ENCODE peak calls at places on chromosome 4, in seven cellular contexts. Y, M, P, S, U, X and R are unnamed samples.

GRCh38 chr4:52299120-52299519 is 248.0 kb downstream of the SPATA18 start:
- DNase-seq in M (no peak), U (no peak), X (no peak), P (no peak), Y (no peak), S (no peak), R (no peak)

GRCh38 chr4:88318751-88319350 is 34.5 kb upstream of the PPM1K start:
- DNase-seq in U (no peak), M (no peak), P (no peak), S (no peak), X (peak; percentile 7), Y (no peak), R (no peak)

GRCh38 chr4:41483771-41484170 is 54.2 kb upstream of the LIMCH1 start:
- DNase-seq in S (no peak), Y (no peak), X (no peak), M (no peak), U (no peak), P (no peak), R (no peak)

GRCh38 chr4:111323916-111324315 is 701.0 kb upstream of the PITX2 start:
- DNase-seq in M (no peak), X (peak; percentile 63), Y (no peak), U (no peak), P (no peak), S (no peak), R (no peak)

GRCh38 chr4:183448436-183448835 is 4.0 kb downstream of the CDKN2AIP start:
- DNase-seq in S (no peak), U (no peak), M (no peak), P (no peak), X (no peak), Y (no peak), R (no peak)

GRCh38 chr4:88859191-88859812 is 161.7 kb upstream of the NAP1L5 start:
- DNase-seq in U (no peak), X (no peak), M (no peak), S (no peak), Y (no peak), P (no peak), R (no peak)

GRCh38 chr4:15427715-15428114 is at the start of gene C1QTNF7:
- DNase-seq in Y (no peak), S (no peak), M (no peak), X (no peak), U (no peak), P (no peak), R (no peak)

GRCh38 chr4:182853731-182854130 is 63.5 kb downstream of the DCTD start:
- DNase-seq in M (no peak), U (no peak), X (no peak), S (no peak), Y (no peak), P (no peak), R (no peak)

GRCh38 chr4:86972997-86973396 is 38.2 kb downstream of the AFF1 start:
- DNase-seq in X (no peak), M (no peak), P (no peak), Y (no peak), S (no peak), U (no peak), R (no peak)

GRCh38 chr4:105057370-105058096 is 89.1 kb upstream of the TET2 start:
- DNase-seq in S (no peak), P (no peak), U (no peak), X (no peak), M (no peak), Y (no peak), R (no peak)

GRCh38 chr4:86356831-86357230 is 3.0 kb downstream of the MAPK10 start:
- DNase-seq in Y (no peak), P (peak; percentile 8), X (no peak), M (no peak), S (no peak), U (no peak), R (no peak)

GRCh38 chr4:26073886-26074560 is 160.0 kb downstream of the SMIM20 start:
- DNase-seq in P (no peak), X (no peak), U (no peak), Y (no peak), S (no peak), M (no peak), R (no peak)

GRCh38 chr4:177220376-177220775 is 89.3 kb upstream of the NEIL3 start:
- DNase-seq in M (no peak), U (no peak), S (no peak), P (no peak), Y (no peak), X (peak; percentile 79), R (no peak)

GRCh38 chr4:90069151-90069550 is 58.0 kb upstream of the CCSER1 start:
- DNase-seq in U (no peak), Y (no peak), S (no peak), X (peak; percentile 40), M (no peak), P (no peak), R (no peak)

GRCh38 chr4:36303430-36304137 is 22.2 kb downstream of the DTHD1 start:
- DNase-seq in M (no peak), Y (no peak), S (no peak), U (no peak), P (no peak), X (no peak), R (no peak)

GRCh38 chr4:147550626-147551250 is 66.5 kb upstream of the TMEM184C start:
- DNase-seq in P (no peak), S (no peak), U (no peak), Y (no peak), X (peak; percentile 88), M (no peak), R (no peak)

GRCh38 chr4:39706334-39706733 is 8.4 kb downstream of the UBE2K start:
- DNase-seq in M (no peak), U (no peak), S (no peak), X (peak; percentile 88), P (no peak), Y (no peak), R (no peak)